ENCODE peak calls at places on chromosomes 16 and 17, in eight cellular contexts. One of them, this sample, is unnamed.

GRCh38 chr17:19383681-19384470 is 3.1 kb downstream of the MFAP4 start:
- DNase-seq in ovary: peak; percentile 56
- DNase-seq in WTC11: no peak
- DNase-seq in HEK293T: no peak
- DNase-seq in CD4-positive, alpha-beta T cell: no peak
- DNase-seq in KBM-7: no peak
- DNase-seq in GM13977: no peak
- DNase-seq in AG09309: no peak
- DNase-seq in this sample: no peak

GRCh38 chr17:59839646-59840328 is 53.0 kb downstream of the TUBD1 start:
- DNase-seq in ovary: no peak
- DNase-seq in CD4-positive, alpha-beta T cell: no peak
- DNase-seq in KBM-7: no peak
- DNase-seq in AG09309: no peak
- DNase-seq in WTC11: no peak
- DNase-seq in GM13977: no peak
- DNase-seq in HEK293T: no peak
- DNase-seq in this sample: no peak

GRCh38 chr16:9437115-9437514 is 345.7 kb downstream of the HAPSTR1 start:
- DNase-seq in AG09309: no peak
- DNase-seq in ovary: no peak
- DNase-seq in KBM-7: no peak
- DNase-seq in GM13977: no peak
- DNase-seq in HEK293T: no peak
- DNase-seq in CD4-positive, alpha-beta T cell: no peak
- DNase-seq in WTC11: no peak
- DNase-seq in this sample: no peak

GRCh38 chr17:67322039-67322787 is 44.2 kb downstream of the PSMD12 start:
- DNase-seq in CD4-positive, alpha-beta T cell: no peak
- DNase-seq in HEK293T: no peak
- DNase-seq in KBM-7: peak; percentile 42
- DNase-seq in ovary: no peak
- DNase-seq in AG09309: no peak
- DNase-seq in GM13977: no peak
- DNase-seq in WTC11: peak; percentile 32
- DNase-seq in this sample: no peak

GRCh38 chr17:859461-860195 is 77.5 kb downstream of the MRM3 start:
- DNase-seq in GM13977: no peak
- DNase-seq in CD4-positive, alpha-beta T cell: no peak
- DNase-seq in HEK293T: no peak
- DNase-seq in KBM-7: no peak
- DNase-seq in AG09309: no peak
- DNase-seq in ovary: peak; percentile 50
- DNase-seq in WTC11: no peak
- DNase-seq in this sample: no peak

GRCh38 chr16:76583466-76583865 is 306.3 kb downstream of the CNTNAP4 start:
- DNase-seq in HEK293T: no peak
- DNase-seq in CD4-positive, alpha-beta T cell: no peak
- DNase-seq in KBM-7: no peak
- DNase-seq in GM13977: no peak
- DNase-seq in AG09309: no peak
- DNase-seq in ovary: no peak
- DNase-seq in WTC11: no peak
- DNase-seq in this sample: peak; percentile 94

GRCh38 chr17:2786176-2786881 is 9.9 kb upstream of the RAP1GAP2 start:
- DNase-seq in AG09309: peak; percentile 8
- DNase-seq in ovary: peak; percentile 18
- DNase-seq in WTC11: peak; percentile 99
- DNase-seq in CD4-positive, alpha-beta T cell: peak; percentile 81
- DNase-seq in KBM-7: peak; percentile 100
- DNase-seq in GM13977: peak; percentile 91
- DNase-seq in HEK293T: peak; percentile 96
- DNase-seq in this sample: peak; percentile 71

GRCh38 chr17:39845052-39845976 is 18.8 kb downstream of the IKZF3 start:
- DNase-seq in WTC11: no peak
- DNase-seq in KBM-7: no peak
- DNase-seq in CD4-positive, alpha-beta T cell: no peak
- DNase-seq in ovary: no peak
- DNase-seq in AG09309: no peak
- DNase-seq in GM13977: no peak
- DNase-seq in HEK293T: no peak
- DNase-seq in this sample: no peak

GRCh38 chr17:78176548-78177025 is 8.2 kb downstream of the SYNGR2 start:
- DNase-seq in HEK293T: peak; percentile 82
- DNase-seq in CD4-positive, alpha-beta T cell: peak; percentile 70
- DNase-seq in KBM-7: peak; percentile 84
- DNase-seq in GM13977: peak; percentile 80
- DNase-seq in ovary: peak; percentile 58
- DNase-seq in AG09309: no peak
- DNase-seq in WTC11: peak; percentile 82
- DNase-seq in this sample: no peak

GRCh38 chr17:43134774-43135453 is 9.8 kb upstream of the BRCA1 start:
- DNase-seq in GM13977: no peak
- DNase-seq in ovary: no peak
- DNase-seq in WTC11: peak; percentile 30
- DNase-seq in AG09309: no peak
- DNase-seq in CD4-positive, alpha-beta T cell: no peak
- DNase-seq in KBM-7: no peak
- DNase-seq in HEK293T: no peak
- DNase-seq in this sample: no peak

GRCh38 chr17:2392252-2393183 is 8.3 kb downstream of the MNT start:
- DNase-seq in ovary: peak; percentile 96
- DNase-seq in CD4-positive, alpha-beta T cell: peak; percentile 97
- DNase-seq in HEK293T: peak; percentile 92
- DNase-seq in WTC11: peak; percentile 94
- DNase-seq in KBM-7: peak; percentile 91
- DNase-seq in GM13977: peak; percentile 97
- DNase-seq in AG09309: peak; percentile 74
- DNase-seq in this sample: peak; percentile 79

GRCh38 chr16:71328151-71328550 is 30.4 kb upstream of the CALB2 start:
- DNase-seq in WTC11: no peak
- DNase-seq in AG09309: no peak
- DNase-seq in CD4-positive, alpha-beta T cell: no peak
- DNase-seq in HEK293T: no peak
- DNase-seq in KBM-7: no peak
- DNase-seq in GM13977: no peak
- DNase-seq in ovary: no peak
- DNase-seq in this sample: no peak

GRCh38 chr17:62627904-62628603 is 584 bp downstream of the MRC2 start:
- DNase-seq in CD4-positive, alpha-beta T cell: no peak
- DNase-seq in WTC11: no peak
- DNase-seq in GM13977: peak; percentile 53
- DNase-seq in ovary: peak; percentile 85
- DNase-seq in HEK293T: peak; percentile 34
- DNase-seq in AG09309: no peak
- DNase-seq in KBM-7: peak; percentile 81
- DNase-seq in this sample: no peak

GRCh38 chr17:82889496-82890338 is 49.9 kb upstream of the ZNF750 start:
- DNase-seq in KBM-7: no peak
- DNase-seq in CD4-positive, alpha-beta T cell: no peak
- DNase-seq in HEK293T: no peak
- DNase-seq in ovary: no peak
- DNase-seq in WTC11: no peak
- DNase-seq in GM13977: no peak
- DNase-seq in AG09309: no peak
- DNase-seq in this sample: no peak

GRCh38 chr16:49622084-49622390 is 233.9 kb downstream of the ZNF423 start:
- DNase-seq in KBM-7: no peak
- DNase-seq in GM13977: no peak
- DNase-seq in ovary: no peak
- DNase-seq in CD4-positive, alpha-beta T cell: no peak
- DNase-seq in HEK293T: no peak
- DNase-seq in WTC11: no peak
- DNase-seq in AG09309: no peak
- DNase-seq in this sample: no peak

GRCh38 chr16:68447721-68448359 is 468 bp downstream of the SMPD3 start:
- DNase-seq in GM13977: peak; percentile 22
- DNase-seq in AG09309: no peak
- DNase-seq in CD4-positive, alpha-beta T cell: no peak
- DNase-seq in HEK293T: no peak
- DNase-seq in ovary: no peak
- DNase-seq in WTC11: no peak
- DNase-seq in KBM-7: no peak
- DNase-seq in this sample: no peak

GRCh38 chr16:58614860-58615259 is 14.8 kb downstream of the CNOT1 start:
- DNase-seq in HEK293T: no peak
- DNase-seq in ovary: no peak
- DNase-seq in CD4-positive, alpha-beta T cell: no peak
- DNase-seq in GM13977: no peak
- DNase-seq in AG09309: no peak
- DNase-seq in WTC11: no peak
- DNase-seq in KBM-7: no peak
- DNase-seq in this sample: no peak

GRCh38 chr17:17553217-17554195 is 38.0 kb downstream of the PEMT start:
- DNase-seq in WTC11: no peak
- DNase-seq in CD4-positive, alpha-beta T cell: no peak
- DNase-seq in HEK293T: no peak
- DNase-seq in AG09309: no peak
- DNase-seq in GM13977: no peak
- DNase-seq in ovary: no peak
- DNase-seq in KBM-7: no peak
- DNase-seq in this sample: no peak

GRCh38 chr16:87945351-87946042 is 5.7 kb upstream of the BANP start:
- DNase-seq in WTC11: peak; percentile 60
- DNase-seq in CD4-positive, alpha-beta T cell: no peak
- DNase-seq in KBM-7: no peak
- DNase-seq in GM13977: no peak
- DNase-seq in HEK293T: no peak
- DNase-seq in ovary: peak; percentile 84
- DNase-seq in AG09309: no peak
- DNase-seq in this sample: no peak

GRCh38 chr17:5608696-5609095 is 24.4 kb upstream of the NLRP1 start:
- DNase-seq in KBM-7: no peak
- DNase-seq in WTC11: no peak
- DNase-seq in ovary: no peak
- DNase-seq in CD4-positive, alpha-beta T cell: no peak
- DNase-seq in HEK293T: no peak
- DNase-seq in GM13977: no peak
- DNase-seq in AG09309: no peak
- DNase-seq in this sample: no peak

GRCh38 chr17:48510761-48511604 is 19.8 kb downstream of the HOXB1 start:
- DNase-seq in WTC11: no peak
- DNase-seq in HEK293T: no peak
- DNase-seq in CD4-positive, alpha-beta T cell: peak; percentile 21
- DNase-seq in AG09309: peak; percentile 61
- DNase-seq in GM13977: no peak
- DNase-seq in ovary: no peak
- DNase-seq in KBM-7: no peak
- DNase-seq in this sample: no peak

GRCh38 chr16:22316411-22316811 is 19.2 kb downstream of the POLR3E start:
- DNase-seq in CD4-positive, alpha-beta T cell: no peak
- DNase-seq in KBM-7: no peak
- DNase-seq in HEK293T: no peak
- DNase-seq in WTC11: no peak
- DNase-seq in ovary: no peak
- DNase-seq in GM13977: no peak
- DNase-seq in AG09309: no peak
- DNase-seq in this sample: no peak

GRCh38 chr17:59666235-59666634 is 41.0 kb downstream of the PTRH2 start:
- DNase-seq in HEK293T: no peak
- DNase-seq in GM13977: no peak
- DNase-seq in ovary: no peak
- DNase-seq in WTC11: no peak
- DNase-seq in CD4-positive, alpha-beta T cell: no peak
- DNase-seq in KBM-7: no peak
- DNase-seq in AG09309: no peak
- DNase-seq in this sample: no peak

GRCh38 chr17:3911271-3912053 is 4.8 kb downstream of the P2RX1 start:
- DNase-seq in ovary: no peak
- DNase-seq in HEK293T: no peak
- DNase-seq in KBM-7: no peak
- DNase-seq in CD4-positive, alpha-beta T cell: peak; percentile 42
- DNase-seq in WTC11: no peak
- DNase-seq in AG09309: no peak
- DNase-seq in GM13977: peak; percentile 85
- DNase-seq in this sample: no peak

GRCh38 chr17:57924677-57925076 is 30.5 kb downstream of the CUEDC1 start:
- DNase-seq in HEK293T: no peak
- DNase-seq in KBM-7: no peak
- DNase-seq in AG09309: no peak
- DNase-seq in CD4-positive, alpha-beta T cell: no peak
- DNase-seq in WTC11: no peak
- DNase-seq in ovary: no peak
- DNase-seq in GM13977: no peak
- DNase-seq in this sample: peak; percentile 22

GRCh38 chr17:73412914-73413313 is 101.1 kb upstream of the CDC42EP4 start:
- DNase-seq in HEK293T: no peak
- DNase-seq in CD4-positive, alpha-beta T cell: no peak
- DNase-seq in AG09309: no peak
- DNase-seq in KBM-7: no peak
- DNase-seq in GM13977: no peak
- DNase-seq in ovary: no peak
- DNase-seq in WTC11: no peak
- DNase-seq in this sample: no peak

GRCh38 chr16:23754594-23755483 is at the start of gene CHP2:
- DNase-seq in GM13977: peak; percentile 27
- DNase-seq in AG09309: no peak
- DNase-seq in ovary: no peak
- DNase-seq in CD4-positive, alpha-beta T cell: no peak
- DNase-seq in HEK293T: peak; percentile 30
- DNase-seq in KBM-7: no peak
- DNase-seq in WTC11: peak; percentile 45
- DNase-seq in this sample: no peak